ENCODE peak calls at places on chromosomes 4 and X, in five cellular contexts. Q is esophagus squamous epithelium, X is progenitor cell of endocrine pancreas, O is epithelial cell of esophagus, C is cardiac fibroblast. S is an unnamed sample.

GRCh38 chrX:1554469-1555210 is 17.7 kb upstream of the P2RY8 start:
- DNase-seq in C (no peak), Q (no peak), O (no peak), X (no peak), S (no peak)

GRCh38 chr4:165079476-165079875 is 25.8 kb downstream of the TRIM75 start:
- DNase-seq in X (no peak), C (peak; percentile 34), O (peak; percentile 76), Q (no peak), S (no peak)

GRCh38 chr4:78138252-78138651 is 81.1 kb downstream of the FRAS1 start:
- DNase-seq in X (no peak), C (no peak), O (no peak), Q (no peak), S (no peak)

GRCh38 chrX:36431819-36432218 is 512.3 kb downstream of the CFAP47 start:
- DNase-seq in C (peak; percentile 50), X (no peak), O (peak; percentile 0), Q (no peak), S (no peak)

GRCh38 chr4:84504821-84505220 is 5.7 kb upstream of the NKX6-1 start:
- DNase-seq in O (no peak), C (no peak), Q (no peak), X (no peak), S (no peak)

GRCh38 chrX:110450050-110450449 is 91.4 kb downstream of the RTL9 start:
- DNase-seq in C (peak; percentile 69), Q (no peak), X (peak; percentile 80), O (peak; percentile 68), S (peak; percentile 89)

GRCh38 chrX:47662144-47662657 is 3.2 kb upstream of the UXT start:
- DNase-seq in Q (no peak), O (peak; percentile 85), C (peak; percentile 97), X (no peak), S (no peak)

GRCh38 chrX:137998619-137999018 is 432.7 kb downstream of the ZIC3 start:
- DNase-seq in C (no peak), X (no peak), Q (no peak), O (no peak), S (no peak)

GRCh38 chr4:108146819-108147218 is 21.9 kb downstream of the LEF1 start:
- DNase-seq in O (no peak), X (no peak), C (no peak), Q (no peak), S (no peak)

GRCh38 chrX:135688137-135688536 is 25.3 kb upstream of the CT45A1 start:
- DNase-seq in O (no peak), X (no peak), C (no peak), Q (no peak), S (no peak)
- TF ChIP-seq CTCF in O (no peak), X (peak; percentile 11), C (peak; percentile 10), Q (no peak), S (peak; percentile 28)

GRCh38 chr4:71029504-71029903 is 36.1 kb downstream of the DCK start:
- DNase-seq in Q (no peak), O (no peak), C (no peak), X (no peak), S (no peak)

GRCh38 chr4:71026086-71026485 is 32.6 kb downstream of the DCK start:
- DNase-seq in X (no peak), Q (no peak), C (peak; percentile 88), O (peak; percentile 77), S (no peak)

GRCh38 chr4:71020611-71021010 is 27.2 kb downstream of the DCK start:
- DNase-seq in C (peak; percentile 43), Q (no peak), O (no peak), X (no peak), S (no peak)

GRCh38 chr4:71027611-71028010 is 34.2 kb downstream of the DCK start:
- DNase-seq in C (no peak), O (no peak), Q (no peak), X (no peak), S (no peak)

DNA sequence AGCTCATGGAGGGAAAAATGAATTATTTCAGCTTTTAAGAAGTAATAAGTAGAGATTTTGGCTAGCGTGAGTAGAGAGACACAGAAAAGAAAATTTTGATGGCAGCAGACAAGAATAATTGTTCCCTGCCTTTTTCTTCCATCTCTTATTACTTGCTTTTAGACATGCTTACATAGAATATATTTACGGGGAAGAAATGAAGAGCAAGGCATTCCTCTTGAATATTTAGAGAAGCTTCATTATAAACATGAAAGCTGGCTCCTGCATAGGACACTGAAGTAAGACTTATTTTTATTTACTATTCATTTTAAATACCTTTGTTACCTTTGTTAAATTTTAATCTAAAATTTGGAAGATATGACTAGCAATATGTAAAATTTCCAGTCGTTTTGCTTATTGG is 32.2 kb downstream of the DCK start:
- DNase-seq in O (no peak), C (peak; percentile 5), X (no peak), Q (no peak), S (no peak)
- TF ChIP-seq CTCF in O (no peak), C (no peak), X (no peak), Q (no peak), S (no peak)

GRCh38 chrX:19225906-19226305 is 103.6 kb upstream of the ADGRG2 start:
- DNase-seq in Q (no peak), X (no peak), C (peak; percentile 24), O (peak; percentile 43), S (no peak)
- TF ChIP-seq CTCF in Q (no peak), X (no peak), C (no peak), O (peak; percentile 40), S (no peak)

GRCh38 chr4:110132822-110133719 is 65.3 kb downstream of the ELOVL6 start:
- DNase-seq in C (no peak), O (no peak), Q (no peak), X (no peak), S (no peak)

GRCh38 chr4:110130578-110131358 is 67.6 kb downstream of the ELOVL6 start:
- DNase-seq in O (peak; percentile 93), Q (no peak), C (no peak), X (no peak), S (no peak)

GRCh38 chr4:110137819-110138218 is 60.6 kb downstream of the ELOVL6 start:
- DNase-seq in X (no peak), Q (no peak), O (no peak), C (no peak), S (no peak)

GRCh38 chr4:110135523-110135922 is 62.9 kb downstream of the ELOVL6 start:
- DNase-seq in X (no peak), C (no peak), Q (no peak), O (no peak), S (no peak)

GRCh38 chr4:110134269-110134889 is 64.0 kb downstream of the ELOVL6 start:
- DNase-seq in O (no peak), Q (no peak), X (no peak), C (no peak), S (no peak)
- TF ChIP-seq CTCF in O (no peak), Q (no peak), X (no peak), C (no peak), S (no peak)

DNA sequence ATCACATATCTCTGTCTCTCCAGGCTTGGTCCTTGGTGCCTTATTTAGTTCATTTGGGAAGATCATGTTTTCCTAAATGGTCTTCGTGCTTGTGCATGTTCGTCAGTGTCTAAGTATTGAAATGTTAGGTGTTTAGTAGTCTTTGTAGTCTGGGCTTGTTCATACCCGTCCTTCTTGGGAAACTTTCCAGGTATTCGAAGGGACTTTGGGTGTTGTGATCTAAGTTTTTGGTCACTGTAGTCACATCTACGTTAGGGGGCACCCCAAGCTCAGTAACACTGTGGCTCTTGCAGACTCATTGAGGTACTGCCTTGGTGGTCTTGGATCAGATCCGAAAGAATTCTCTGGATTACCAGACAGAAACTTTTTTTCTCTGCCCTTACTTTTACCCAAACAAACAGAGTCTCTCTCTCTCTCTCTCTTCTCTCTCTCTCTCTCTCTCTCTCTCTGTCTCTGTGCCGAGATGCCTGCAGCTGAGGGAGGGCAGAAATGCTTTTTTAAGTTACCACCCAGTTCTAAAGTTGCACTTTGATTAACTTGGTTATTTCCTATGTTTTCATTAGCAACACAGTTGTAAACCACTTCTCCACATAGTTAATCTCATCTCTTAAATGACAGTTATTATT is 67.6 kb upstream of the SLC7A3 start:
- DNase-seq in O (peak; percentile 85), X (no peak), C (peak; percentile 56), Q (no peak), S (peak; percentile 5)
- TF ChIP-seq CTCF in O (peak; percentile 43), X (peak; percentile 52), C (peak; percentile 28), Q (no peak), S (peak; percentile 52)

GRCh38 chr4:162645381-162645780 is 481.6 kb upstream of the FSTL5 start:
- DNase-seq in O (peak; percentile 18), C (peak; percentile 26), X (no peak), Q (no peak), S (no peak)
- TF ChIP-seq CTCF in O (peak; percentile 30), C (no peak), X (peak; percentile 54), Q (no peak), S (no peak)

DNA sequence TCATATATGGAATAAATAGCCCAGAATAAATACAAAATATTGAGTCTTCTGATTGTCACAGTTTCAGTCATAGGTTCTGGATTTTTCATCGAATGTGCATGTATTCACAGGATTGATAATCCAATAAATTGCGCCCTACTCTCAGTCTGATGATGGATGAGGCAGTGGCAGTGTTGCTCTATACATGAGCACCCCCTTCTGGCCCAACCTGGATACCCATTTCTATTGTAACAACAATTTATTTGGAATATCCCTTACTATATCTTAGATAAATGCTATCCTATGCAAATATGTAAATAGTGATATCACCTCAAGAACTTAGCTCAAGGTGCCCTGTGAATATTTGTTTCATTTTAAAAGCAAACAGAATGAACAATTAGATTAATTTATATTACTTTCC is 733.7 kb upstream of the PABPC4L start:
- DNase-seq in X (no peak), C (peak; percentile 7), O (peak; percentile 30), Q (no peak), S (peak; percentile 37)
- TF ChIP-seq CTCF in X (peak; percentile 60), C (no peak), O (peak; percentile 37), Q (no peak), S (peak; percentile 61)

DNA sequence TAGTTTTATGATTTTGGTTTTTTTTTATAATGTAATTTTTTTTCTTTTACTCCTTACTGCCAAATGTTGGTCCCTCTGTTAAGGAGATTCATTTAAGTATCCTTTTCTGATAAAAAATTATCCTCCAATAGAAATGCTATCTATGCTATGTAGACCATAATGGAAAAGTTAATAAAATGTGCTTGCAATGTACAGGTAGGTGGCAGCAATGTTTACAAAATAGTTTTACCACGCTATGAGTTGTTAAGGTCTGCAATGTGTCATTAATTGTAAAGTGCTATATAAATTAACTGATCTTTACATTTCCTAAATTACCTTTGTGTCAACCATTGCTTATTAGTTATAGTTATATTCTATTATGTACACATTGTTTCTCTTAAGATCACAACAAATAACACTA is 3.8 kb upstream of the CENPC start:
- DNase-seq in C (peak; percentile 40), Q (no peak), X (no peak), O (peak; percentile 71), S (no peak)
- TF ChIP-seq CTCF in C (peak; percentile 12), Q (peak; percentile 18), X (peak; percentile 10), O (peak; percentile 44), S (peak; percentile 58)

S was measured in neural crest cell.